ENCODE peak calls at places on chromosomes 5 and 9, in seven cellular contexts. I is GM12878, G is K562, W is HCT116, Z is T47D, J is H1, D is HepG2. R is an unnamed sample.

GRCh38 chr9:127801955-127802575 is 617 bp upstream of the FPGS start:
- DNase-seq in W (no peak), I (no peak), J (no peak), D (no peak), G (no peak), Z (no peak), R (no peak)

GRCh38 chr9:110835859-110836271 is 167.3 kb downstream of the MUSK start:
- DNase-seq in J (no peak), I (no peak), W (no peak), D (no peak), Z (no peak), G (no peak), R (no peak)

GRCh38 chr9:137095664-137096517 is 9.1 kb downstream of the MAN1B1 start:
- DNase-seq in G (no peak), D (no peak), Z (no peak), I (peak), W (no peak), J (no peak), R (peak)

GRCh38 chr5:96661101-96661840 is 905 bp upstream of the CAST start:
- DNase-seq in G (no peak), J (no peak), Z (no peak), W (no peak), I (peak), D (no peak), R (peak)

GRCh38 chr9:91285729-91286353 is 75.9 kb downstream of the AUH start:
- DNase-seq in J (no peak), Z (no peak), D (no peak), G (no peak), W (no peak), I (no peak), R (no peak)

GRCh38 chr9:102974530-102974929 is 20.6 kb upstream of the CYLC2 start:
- DNase-seq in W (no peak), J (no peak), I (no peak), Z (no peak), D (no peak), G (no peak), R (no peak)

GRCh38 chr5:132417461-132417860 is 48.0 kb downstream of the SLC22A5 start:
- DNase-seq in G (no peak), D (no peak), W (no peak), J (no peak), Z (no peak), I (no peak), R (no peak)

GRCh38 chr9:101453776-101454570 is 18.4 kb upstream of the ALDOB start:
- DNase-seq in Z (no peak), J (no peak), G (no peak), W (no peak), D (no peak), I (no peak), R (no peak)

GRCh38 chr9:129245276-129245675 is 67.2 kb upstream of the IER5L start:
- DNase-seq in G (no peak), W (no peak), D (no peak), Z (no peak), I (no peak), J (no peak), R (no peak)

GRCh38 chr5:31639488-31640011 is 619 bp downstream of the PDZD2 start:
- DNase-seq in W (no peak), Z (no peak), D (no peak), I (no peak), G (no peak), J (peak), R (no peak)

GRCh38 chr5:13695076-13695712 is 249.3 kb downstream of the DNAH5 start:
- DNase-seq in I (no peak), W (no peak), Z (no peak), J (no peak), D (no peak), G (no peak), R (no peak)

GRCh38 chr5:87829214-87829551 is 416.5 kb upstream of the CCNH start:
- DNase-seq in G (no peak), D (peak), Z (no peak), W (peak), I (no peak), J (no peak), R (no peak)

GRCh38 chr5:84425365-84425764 is 40.7 kb upstream of the EDIL3 start:
- DNase-seq in D (no peak), Z (no peak), J (no peak), G (no peak), W (no peak), I (no peak), R (no peak)

GRCh38 chr5:13346401-13346800 is 598.1 kb downstream of the DNAH5 start:
- DNase-seq in I (no peak), W (no peak), G (no peak), J (no peak), D (no peak), Z (no peak), R (no peak)

GRCh38 chr9:16735000-16735399 is 135.5 kb downstream of the BNC2 start:
- DNase-seq in Z (no peak), I (no peak), D (no peak), G (no peak), J (no peak), W (no peak), R (no peak)

GRCh38 chr9:123523828-123524227 is 167.8 kb downstream of the CRB2 start:
- DNase-seq in I (no peak), G (no peak), D (no peak), J (no peak), Z (no peak), W (no peak), R (no peak)

GRCh38 chr9:97880336-97880735 is 27.3 kb downstream of the FOXE1 start:
- DNase-seq in W (no peak), I (no peak), D (no peak), J (peak), G (no peak), Z (no peak), R (no peak)

GRCh38 chr9:27204578-27204977 is 92.4 kb downstream of the EQTN start:
- DNase-seq in D (no peak), G (no peak), I (no peak), W (no peak), J (no peak), Z (no peak), R (no peak)

DNA sequence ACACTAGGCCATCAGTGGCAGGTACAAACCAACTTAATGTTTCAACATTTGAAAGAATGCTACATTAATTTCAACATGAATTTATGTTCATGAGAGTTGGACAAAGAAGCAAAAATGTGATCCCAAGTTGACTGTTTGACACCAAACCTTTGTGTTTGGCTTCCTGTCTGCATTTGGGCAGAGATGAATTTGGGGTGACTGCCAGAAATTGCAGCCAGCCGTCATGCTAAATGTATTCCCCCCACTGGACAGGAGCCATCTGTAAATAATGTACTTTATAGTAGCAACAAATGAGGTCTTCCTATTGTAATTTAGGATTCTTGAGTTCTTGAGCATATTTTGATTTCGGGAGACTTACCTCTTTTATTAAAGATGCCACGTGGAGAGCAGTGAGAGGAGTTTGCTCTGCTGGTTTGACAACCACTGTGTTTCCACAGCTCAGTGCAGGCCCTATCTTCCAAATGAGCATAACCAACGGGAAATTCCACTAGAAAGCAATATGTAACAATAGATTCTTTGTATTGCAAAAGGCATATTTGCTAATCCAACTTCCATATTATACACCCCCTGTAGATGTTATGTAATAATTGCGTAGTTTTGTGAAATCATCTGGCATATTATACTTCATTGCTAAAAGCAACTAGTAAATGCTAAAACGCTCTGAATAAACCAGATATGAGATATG is 27.6 kb downstream of the ALDH1A1 start:
- DNase-seq in D (peak), J (no peak), W (no peak), G (no peak), Z (no peak), I (no peak), R (no peak)
- TF ChIP-seq JUND in D (no peak), J (no peak), W (no peak), G (no peak), Z (no peak), I (no peak), R (no peak)

GRCh38 chr9:121284733-121285451 is 16.9 kb downstream of the GSN start:
- DNase-seq in D (no peak), J (no peak), G (no peak), Z (no peak), W (no peak), I (no peak), R (no peak)
- TF ChIP-seq JUND in D (no peak), J (no peak), G (no peak), Z (no peak), W (no peak), I (no peak), R (no peak)

GRCh38 chr5:123299124-123299523 is 124.1 kb downstream of the CEP120 start:
- DNase-seq in D (no peak), W (no peak), I (no peak), J (no peak), Z (no peak), G (no peak), R (no peak)
- TF ChIP-seq JUND in D (no peak), W (no peak), I (no peak), J (no peak), Z (no peak), G (no peak), R (no peak)

GRCh38 chr5:72364186-72364585 is 44.0 kb downstream of the PTCD2 start:
- DNase-seq in D (no peak), I (no peak), J (no peak), W (no peak), G (no peak), Z (no peak), R (no peak)

GRCh38 chr5:72363146-72363802 is 43.1 kb downstream of the PTCD2 start:
- DNase-seq in I (no peak), Z (no peak), J (no peak), W (peak), D (no peak), G (no peak), R (no peak)

GRCh38 chr5:72369301-72370079 is 49.3 kb downstream of the PTCD2 start:
- DNase-seq in I (peak), D (no peak), J (no peak), Z (no peak), G (no peak), W (no peak), R (no peak)

GRCh38 chr5:72364961-72365360 is 44.8 kb downstream of the PTCD2 start:
- DNase-seq in W (no peak), J (no peak), D (no peak), Z (no peak), I (no peak), G (no peak), R (no peak)

DNA sequence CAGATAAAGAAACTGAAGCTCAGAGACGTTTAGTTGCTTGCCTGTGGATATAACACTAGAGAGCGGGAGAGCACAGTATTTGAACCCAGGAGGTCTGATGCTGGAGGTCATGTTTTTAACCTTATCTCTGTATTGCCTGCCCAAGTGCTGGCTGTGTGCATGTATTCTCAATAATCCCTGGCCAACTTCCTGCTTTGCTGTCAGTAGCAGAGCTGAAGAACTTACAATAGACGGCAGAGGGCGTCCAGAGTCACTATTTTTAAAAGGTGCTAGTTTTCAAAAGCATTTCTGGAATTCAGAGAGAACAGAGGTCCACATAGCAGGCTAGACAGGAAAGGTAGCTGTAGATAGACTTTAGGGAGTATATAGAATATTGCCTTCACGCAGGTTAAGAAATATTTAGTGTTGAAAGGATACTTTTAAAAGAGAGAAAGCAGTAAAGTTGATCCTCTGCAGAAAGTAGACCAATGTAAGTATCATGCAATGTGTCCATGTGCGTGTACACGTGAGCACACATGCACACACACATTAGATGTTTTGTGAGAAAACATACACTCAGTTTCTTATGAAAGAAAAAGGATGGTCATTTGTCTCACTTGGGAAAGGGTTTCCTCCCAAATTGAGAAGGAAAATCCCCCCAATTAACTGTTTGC is 46.3 kb downstream of the PTCD2 start:
- DNase-seq in D (peak), J (no peak), I (peak), W (peak), Z (peak), G (peak), R (peak)
- TF ChIP-seq JUND in D (no peak), J (no peak), I (no peak), W (no peak), Z (no peak), G (no peak), R (no peak)

DNA sequence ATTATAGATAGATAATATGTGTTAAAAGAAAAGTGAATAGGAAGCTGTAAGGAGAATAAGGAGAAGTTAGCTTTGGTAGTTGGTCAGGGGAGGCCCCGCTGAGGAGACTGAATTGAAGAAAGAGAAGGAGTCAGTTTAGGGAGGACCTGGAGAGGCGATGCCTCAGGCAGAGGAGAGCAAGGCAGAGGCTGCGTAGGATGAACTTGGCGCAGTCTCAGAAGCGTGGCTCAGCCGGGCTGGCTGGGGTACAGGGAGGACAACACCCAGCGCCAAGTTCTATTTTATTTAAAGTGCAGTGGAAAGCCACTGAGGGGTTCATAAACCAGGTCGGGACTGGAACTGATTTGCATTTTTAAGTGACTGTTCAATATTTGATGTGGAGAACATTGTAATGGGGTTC is 68.5 kb downstream of the PTCD2 start:
- DNase-seq in W (no peak), I (no peak), J (no peak), G (no peak), D (no peak), Z (no peak), R (no peak)
- TF ChIP-seq JUND in W (no peak), I (no peak), J (no peak), G (no peak), D (no peak), Z (no peak), R (no peak)

GRCh38 chr5:112123060-112123459 is 296.0 kb downstream of the EPB41L4A start:
- DNase-seq in W (no peak), D (no peak), I (no peak), G (no peak), Z (no peak), J (no peak), R (no peak)
- TF ChIP-seq JUND in W (no peak), D (no peak), I (no peak), G (no peak), Z (no peak), J (no peak), R (no peak)

GRCh38 chr9:18146329-18146728 is 327.6 kb upstream of the ADAMTSL1 start:
- DNase-seq in W (no peak), J (no peak), I (no peak), Z (no peak), D (no peak), G (no peak), R (no peak)

DNA sequence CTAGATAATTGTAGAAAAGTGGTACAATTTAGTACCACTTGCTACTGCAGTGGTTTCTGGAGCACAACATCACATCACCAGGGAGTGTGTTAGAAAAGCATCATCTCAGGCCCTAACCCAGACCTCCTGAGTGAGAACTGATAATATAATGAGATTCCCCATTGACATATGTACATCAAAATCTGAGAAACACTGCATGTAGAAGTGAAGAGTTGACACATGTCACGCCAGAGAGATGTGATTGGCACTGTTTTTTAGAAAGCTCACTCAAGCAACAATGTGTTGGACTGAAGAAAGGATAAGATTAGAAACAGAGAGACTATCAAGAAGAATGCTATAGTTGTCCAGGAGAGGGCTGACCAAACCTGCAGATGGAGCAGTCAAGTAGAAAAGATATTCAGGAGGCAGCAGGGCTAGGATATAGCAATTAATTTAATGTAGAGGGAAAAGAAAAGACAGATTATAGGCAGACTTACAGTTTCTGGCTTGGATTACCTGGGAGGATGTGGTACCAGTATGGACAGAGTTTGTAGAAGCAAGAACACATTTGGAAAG is 324.4 kb upstream of the ADAMTSL1 start:
- DNase-seq in Z (peak), W (no peak), I (no peak), J (no peak), D (no peak), G (no peak), R (no peak)
- TF ChIP-seq JUND in Z (no peak), W (no peak), I (no peak), J (no peak), D (no peak), G (no peak), R (no peak)

R was measured in SK-N-SH.